ENCODE peak calls at places on chromosome 20, in nine cellular contexts. K, B, J, L, I, T, H, R and F are unnamed samples.

GRCh38 chr20:51767018-51767866 is 948 bp downstream of the ATP9A start:
- DNase-seq in K (no peak), I (peak), B (peak), L (peak), T (peak), H (peak), R (peak), J (peak), F (peak)

GRCh38 chr20:47220161-47220582 is 136.3 kb downstream of the ZMYND8 start:
- DNase-seq in K (no peak), J (no peak), B (no peak), R (no peak), I (peak), H (no peak), T (no peak), L (no peak), F (no peak)

GRCh38 chr20:22070546-22070945 is 365.1 kb downstream of the PAX1 start:
- DNase-seq in L (peak), J (no peak), R (no peak), I (no peak), T (no peak), K (no peak), H (no peak), B (no peak), F (no peak)

GRCh38 chr20:45948261-45948733 is 13.8 kb downstream of the PCIF1 start:
- DNase-seq in B (no peak), J (no peak), T (no peak), I (no peak), L (no peak), K (no peak), H (no peak), R (peak), F (no peak)

GRCh38 chr20:49408705-49409104 is 73.8 kb downstream of the KCNB1 start:
- DNase-seq in B (no peak), R (no peak), J (no peak), K (no peak), T (no peak), I (no peak), H (no peak), L (no peak), F (no peak)

GRCh38 chr20:49461894-49462293 is 20.6 kb downstream of the KCNB1 start:
- DNase-seq in L (no peak), B (no peak), J (no peak), I (no peak), H (no peak), R (no peak), T (no peak), K (no peak), F (no peak)

GRCh38 chr20:43953919-43954617 is 39.4 kb downstream of the TOX2 start:
- DNase-seq in L (no peak), R (no peak), K (peak), I (no peak), H (no peak), B (no peak), T (no peak), J (no peak), F (no peak)

GRCh38 chr20:8078528-8078914 is 53.5 kb upstream of the PLCB1 start:
- DNase-seq in K (no peak), B (no peak), H (no peak), I (peak), R (no peak), T (no peak), L (no peak), J (no peak), F (no peak)

GRCh38 chr20:33852971-33853813 is 42.0 kb downstream of the CHMP4B start:
- DNase-seq in H (no peak), L (no peak), B (no peak), T (no peak), R (peak), I (no peak), K (no peak), J (no peak), F (no peak)

GRCh38 chr20:48788486-48789072 is 39.2 kb downstream of the PREX1 start:
- DNase-seq in H (no peak), T (no peak), K (no peak), L (no peak), I (no peak), B (no peak), J (no peak), R (no peak), F (no peak)

GRCh38 chr20:33062750-33063149 is 9.0 kb downstream of the BPIFB3 start:
- DNase-seq in J (no peak), H (no peak), B (no peak), K (no peak), R (no peak), I (no peak), L (no peak), T (no peak), F (no peak)

GRCh38 chr20:49356676-49357075 is 78.8 kb upstream of the ZNFX1 start:
- DNase-seq in R (no peak), J (no peak), H (no peak), K (no peak), B (no peak), L (no peak), T (no peak), I (no peak), F (no peak)

DNA sequence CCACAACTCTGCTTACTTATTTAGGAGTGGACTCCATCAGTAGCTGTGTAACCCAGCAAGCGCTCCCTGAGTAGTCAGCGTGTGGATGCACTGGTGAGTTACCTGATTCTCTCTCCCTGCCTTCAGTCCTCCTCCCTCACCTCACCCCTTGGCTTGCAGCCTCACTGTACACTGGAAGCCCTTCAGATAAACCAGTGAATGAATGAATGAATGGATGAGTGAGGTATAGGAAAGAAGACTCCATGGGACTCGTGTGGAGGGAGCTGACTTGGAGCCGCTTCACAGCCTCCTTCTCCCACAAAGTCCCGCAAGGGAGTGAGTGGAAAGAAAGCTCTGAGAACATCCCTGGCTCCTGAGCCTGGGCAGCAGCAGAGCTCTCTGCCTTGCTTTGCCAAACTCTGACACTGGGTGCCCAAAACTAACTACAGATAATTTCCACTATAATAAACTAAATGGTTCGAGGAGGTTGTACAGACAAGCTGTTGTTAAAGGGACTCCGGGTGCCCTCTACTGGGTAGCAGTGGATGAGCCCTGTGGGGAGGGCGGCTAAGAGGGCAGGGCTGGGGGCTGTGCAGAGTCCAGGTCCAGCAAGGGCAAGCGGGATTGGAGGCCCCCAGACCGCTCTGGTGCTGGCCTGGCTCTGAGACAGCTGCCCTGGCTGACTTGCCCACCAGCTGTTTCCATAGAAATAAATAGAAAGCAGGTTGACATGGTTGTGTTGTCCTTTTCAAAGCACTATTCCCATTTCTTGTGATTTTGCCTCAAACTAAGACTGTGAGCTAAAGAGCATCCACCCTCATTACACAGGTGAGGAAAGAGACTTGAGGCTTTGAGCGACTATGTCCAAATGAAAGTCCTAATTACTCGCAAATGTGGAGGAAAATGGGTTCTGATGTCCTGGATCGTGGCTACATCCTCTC is 167.7 kb upstream of the CST7 start:
- DNase-seq in T (peak), L (no peak), K (peak), H (peak), J (peak), B (no peak), I (peak), R (peak), F (no peak)
- TF ChIP-seq CTCF in T (peak), L (no peak), K (peak), H (no peak), J (peak), B (peak), I (peak), R (peak), F (peak)

GRCh38 chr20:58372836-58373235 is 16.2 kb upstream of the VAPB start:
- DNase-seq in J (no peak), T (no peak), L (no peak), B (no peak), R (no peak), H (no peak), I (peak), K (no peak), F (no peak)

GRCh38 chr20:58377017-58377416 is 12.0 kb upstream of the VAPB start:
- DNase-seq in H (no peak), R (no peak), L (no peak), I (no peak), K (no peak), J (no peak), T (no peak), B (no peak), F (no peak)

GRCh38 chr20:58375796-58376195 is 13.2 kb upstream of the VAPB start:
- DNase-seq in B (no peak), R (no peak), H (no peak), T (no peak), L (no peak), K (no peak), J (no peak), I (no peak), F (no peak)

GRCh38 chr20:58374027-58374850 is 14.8 kb upstream of the VAPB start:
- DNase-seq in H (no peak), J (no peak), B (no peak), L (no peak), I (no peak), R (no peak), K (no peak), T (no peak), F (no peak)

GRCh38 chr20:58374906-58375760 is 13.9 kb upstream of the VAPB start:
- DNase-seq in L (no peak), B (no peak), H (no peak), K (peak), R (no peak), I (no peak), J (no peak), T (no peak), F (no peak)
- TF ChIP-seq CTCF in L (no peak), B (no peak), H (no peak), K (no peak), R (no peak), I (no peak), J (no peak), T (no peak), F (no peak)

GRCh38 chr20:62208805-62209755 is 11.0 kb downstream of the HRH3 start:
- DNase-seq in H (no peak), R (peak), T (no peak), B (no peak), K (no peak), L (no peak), J (no peak), I (peak), F (no peak)
- TF ChIP-seq CTCF in H (no peak), R (no peak), T (no peak), B (no peak), K (no peak), L (no peak), J (no peak), I (peak), F (no peak)

GRCh38 chr20:19143890-19144289 is 68.6 kb upstream of the SLC24A3 start:
- DNase-seq in L (no peak), J (no peak), H (no peak), K (no peak), R (no peak), T (no peak), B (no peak), I (no peak), F (no peak)
- TF ChIP-seq CTCF in L (no peak), J (no peak), H (no peak), K (no peak), R (no peak), T (no peak), B (no peak), I (no peak), F (no peak)

GRCh38 chr20:54920491-54920890 is 445.1 kb downstream of the DOK5 start:
- DNase-seq in T (no peak), I (no peak), R (no peak), L (no peak), B (no peak), J (no peak), H (no peak), K (no peak), F (no peak)
- TF ChIP-seq CTCF in T (no peak), I (no peak), R (no peak), L (no peak), B (no peak), J (no peak), H (no peak), K (no peak), F (no peak)

GRCh38 chr20:5806457-5807263 is 56.5 kb downstream of the SHLD1 start:
- DNase-seq in I (peak), T (no peak), J (no peak), K (no peak), R (no peak), L (no peak), H (no peak), B (no peak), F (no peak)
- TF ChIP-seq CTCF in I (no peak), T (no peak), J (no peak), K (no peak), R (no peak), L (no peak), H (no peak), B (no peak), F (no peak)

GRCh38 chr20:18165553-18165952 is 27.9 kb downstream of the KAT14 start:
- DNase-seq in T (no peak), J (no peak), I (no peak), B (no peak), K (peak), R (no peak), H (no peak), L (no peak), F (no peak)

GRCh38 chr20:18164356-18164755 is 26.7 kb downstream of the KAT14 start:
- DNase-seq in J (no peak), H (no peak), B (no peak), T (no peak), I (no peak), L (no peak), K (peak), R (no peak), F (no peak)

GRCh38 chr20:18172379-18172778 is 34.7 kb downstream of the KAT14 start:
- DNase-seq in J (no peak), T (no peak), L (no peak), R (no peak), B (no peak), H (no peak), K (no peak), I (no peak), F (no peak)

GRCh38 chr20:18166241-18166881 is 28.7 kb downstream of the KAT14 start:
- DNase-seq in R (no peak), J (no peak), H (no peak), L (no peak), K (no peak), I (no peak), T (no peak), B (no peak), F (no peak)

GRCh38 chr20:18166939-18167338 is 29.3 kb downstream of the KAT14 start:
- DNase-seq in K (no peak), T (no peak), B (no peak), R (no peak), J (no peak), H (no peak), I (no peak), L (no peak), F (no peak)
- TF ChIP-seq CTCF in K (no peak), T (no peak), B (no peak), R (no peak), J (no peak), H (no peak), I (no peak), L (no peak), F (no peak)

DNA sequence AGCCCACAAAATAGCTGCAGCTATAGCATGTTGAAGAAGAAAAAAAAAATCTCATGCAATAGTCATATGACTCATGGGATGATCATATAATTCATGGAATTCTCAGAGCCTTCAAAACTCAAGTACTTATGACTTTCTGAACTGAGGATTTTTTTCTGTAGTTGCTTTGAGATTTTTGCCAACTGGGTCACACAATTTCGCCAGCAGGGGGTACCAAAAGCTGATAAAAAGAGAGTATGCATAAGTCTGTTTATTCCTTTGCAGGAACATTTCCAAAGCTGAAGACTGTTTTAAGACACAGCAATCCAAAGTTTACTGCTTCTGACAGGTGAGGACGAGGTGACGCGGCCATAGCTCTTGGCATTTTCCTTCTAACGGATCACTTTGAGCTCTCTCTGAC is 586.1 kb upstream of the CHD6 start:
- DNase-seq in B (no peak), I (peak), T (no peak), H (no peak), J (no peak), K (no peak), L (no peak), R (peak), F (no peak)
- TF ChIP-seq CTCF in B (no peak), I (no peak), T (peak), H (no peak), J (no peak), K (no peak), L (no peak), R (peak), F (peak)

GRCh38 chr20:57840066-57840465 is 130.3 kb upstream of the PMEPA1 start:
- DNase-seq in L (no peak), T (no peak), I (no peak), K (no peak), R (no peak), J (no peak), H (no peak), B (no peak), F (peak)

GRCh38 chr20:57843941-57844625 is 134.3 kb upstream of the PMEPA1 start:
- DNase-seq in J (no peak), T (no peak), B (no peak), R (no peak), L (no peak), K (no peak), H (no peak), I (no peak), F (peak)

GRCh38 chr20:57840504-57841296 is 130.9 kb upstream of the PMEPA1 start:
- DNase-seq in K (no peak), T (no peak), H (no peak), R (no peak), I (no peak), J (no peak), L (no peak), B (no peak), F (peak)

GRCh38 chr20:57838670-57839142 is 128.9 kb upstream of the PMEPA1 start:
- DNase-seq in K (no peak), T (no peak), H (no peak), B (no peak), I (no peak), J (no peak), L (no peak), R (no peak), F (peak)

DNA sequence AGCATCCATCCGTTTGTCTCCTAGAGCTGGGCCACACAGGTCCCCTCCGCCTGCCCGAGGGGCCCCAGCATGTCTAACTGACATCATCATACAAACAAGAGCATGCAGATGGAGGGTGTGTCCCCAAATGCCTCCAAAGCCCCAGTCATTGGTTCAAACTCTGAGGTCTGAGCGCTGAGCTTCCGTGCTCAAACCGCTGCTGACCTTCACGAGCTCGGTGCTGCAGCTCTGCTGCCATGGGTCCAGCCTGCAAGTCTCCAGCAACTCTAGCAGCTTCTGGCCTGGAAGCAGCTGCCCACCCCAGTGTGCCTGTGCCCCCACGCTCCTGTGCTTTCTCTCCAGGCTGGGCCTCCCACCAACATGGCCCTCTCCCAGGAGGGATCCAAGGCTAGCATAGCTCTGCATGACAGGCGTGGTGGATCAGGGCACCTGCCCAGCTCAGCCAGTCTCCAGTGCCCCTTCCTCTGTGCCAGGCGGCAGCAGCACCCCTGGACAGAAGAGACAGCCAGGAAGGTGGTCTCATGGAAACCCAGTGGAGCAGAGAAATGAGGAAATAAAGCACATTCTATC is 131.6 kb upstream of the PMEPA1 start:
- DNase-seq in L (no peak), K (no peak), J (no peak), T (no peak), R (no peak), I (no peak), H (no peak), B (no peak), F (peak)
- TF ChIP-seq CTCF in L (no peak), K (no peak), J (no peak), T (no peak), R (no peak), I (no peak), H (no peak), B (no peak), F (no peak)